ENCODE peak calls at places on chromosomes 1 and 21, in ten cellular contexts. One of them, this sample, is unnamed.

GRCh38 chr1:201631037-201631436 is 92.1 kb downstream of the NAV1 start:
- DNase-seq in effector memory CD4-positive, alpha-beta T cell: no peak
- DNase-seq in small intestine: no peak
- DNase-seq in heart left ventricle: no peak
- DNase-seq in adrenal gland: no peak
- DNase-seq in thyroid gland: no peak
- DNase-seq in foreskin fibroblast: no peak
- DNase-seq in cardiac fibroblast: no peak
- DNase-seq in mesendoderm: no peak
- DNase-seq in epithelial cell of esophagus: no peak
- DNase-seq in this sample: no peak

GRCh38 chr1:114755006-114755936 is 2.5 kb downstream of the CSDE1 start:
- DNase-seq in effector memory CD4-positive, alpha-beta T cell: no peak
- DNase-seq in small intestine: no peak
- DNase-seq in heart left ventricle: no peak
- DNase-seq in adrenal gland: no peak
- DNase-seq in thyroid gland: no peak
- DNase-seq in foreskin fibroblast: peak; percentile 21
- DNase-seq in cardiac fibroblast: no peak
- DNase-seq in mesendoderm: no peak
- DNase-seq in epithelial cell of esophagus: peak; percentile 8
- DNase-seq in this sample: no peak

GRCh38 chr1:3548156-3548893 is 63.0 kb downstream of the MEGF6 start:
- DNase-seq in effector memory CD4-positive, alpha-beta T cell: no peak
- DNase-seq in small intestine: no peak
- DNase-seq in heart left ventricle: no peak
- DNase-seq in adrenal gland: no peak
- DNase-seq in thyroid gland: no peak
- DNase-seq in foreskin fibroblast: peak; percentile 70
- DNase-seq in cardiac fibroblast: peak; percentile 63
- DNase-seq in mesendoderm: peak; percentile 36
- DNase-seq in epithelial cell of esophagus: no peak
- DNase-seq in this sample: no peak

GRCh38 chr1:228515200-228515834 is 28.1 kb downstream of the RNF187 start:
- DNase-seq in effector memory CD4-positive, alpha-beta T cell: peak; percentile 10
- DNase-seq in small intestine: no peak
- DNase-seq in heart left ventricle: no peak
- DNase-seq in adrenal gland: peak; percentile 50
- DNase-seq in thyroid gland: peak; percentile 23
- DNase-seq in foreskin fibroblast: peak; percentile 74
- DNase-seq in cardiac fibroblast: peak; percentile 70
- DNase-seq in mesendoderm: peak; percentile 60
- DNase-seq in epithelial cell of esophagus: peak; percentile 29
- DNase-seq in this sample: no peak

GRCh38 chr1:165726841-165727240 is 28.5 kb upstream of the ALDH9A1 start:
- DNase-seq in effector memory CD4-positive, alpha-beta T cell: no peak
- DNase-seq in small intestine: no peak
- DNase-seq in heart left ventricle: no peak
- DNase-seq in adrenal gland: no peak
- DNase-seq in thyroid gland: no peak
- DNase-seq in foreskin fibroblast: no peak
- DNase-seq in cardiac fibroblast: no peak
- DNase-seq in mesendoderm: no peak
- DNase-seq in epithelial cell of esophagus: no peak
- DNase-seq in this sample: no peak

GRCh38 chr1:176843352-176844297 is 320.9 kb downstream of the ASTN1 start:
- DNase-seq in effector memory CD4-positive, alpha-beta T cell: no peak
- DNase-seq in small intestine: no peak
- DNase-seq in heart left ventricle: no peak
- DNase-seq in adrenal gland: no peak
- DNase-seq in thyroid gland: peak; percentile 46
- DNase-seq in foreskin fibroblast: peak; percentile 80
- DNase-seq in cardiac fibroblast: peak; percentile 53
- DNase-seq in mesendoderm: peak; percentile 63
- DNase-seq in epithelial cell of esophagus: peak; percentile 58
- DNase-seq in this sample: peak; percentile 18

GRCh38 chr1:17742590-17742989 is 12.5 kb upstream of the ACTL8 start:
- DNase-seq in effector memory CD4-positive, alpha-beta T cell: no peak
- DNase-seq in small intestine: no peak
- DNase-seq in heart left ventricle: peak; percentile 54
- DNase-seq in adrenal gland: no peak
- DNase-seq in thyroid gland: peak; percentile 48
- DNase-seq in foreskin fibroblast: peak; percentile 41
- DNase-seq in cardiac fibroblast: peak; percentile 38
- DNase-seq in mesendoderm: no peak
- DNase-seq in epithelial cell of esophagus: no peak
- DNase-seq in this sample: no peak

GRCh38 chr21:40936151-40936550 is 89.2 kb upstream of the DSCAM start:
- DNase-seq in effector memory CD4-positive, alpha-beta T cell: no peak
- DNase-seq in small intestine: no peak
- DNase-seq in heart left ventricle: no peak
- DNase-seq in adrenal gland: no peak
- DNase-seq in thyroid gland: no peak
- DNase-seq in foreskin fibroblast: no peak
- DNase-seq in cardiac fibroblast: no peak
- DNase-seq in mesendoderm: no peak
- DNase-seq in epithelial cell of esophagus: peak; percentile 21
- DNase-seq in this sample: no peak

GRCh38 chr1:12172959-12173358 is 6.2 kb downstream of the TNFRSF1B start:
- DNase-seq in effector memory CD4-positive, alpha-beta T cell: no peak
- DNase-seq in small intestine: no peak
- DNase-seq in heart left ventricle: no peak
- DNase-seq in adrenal gland: no peak
- DNase-seq in thyroid gland: no peak
- DNase-seq in foreskin fibroblast: no peak
- DNase-seq in cardiac fibroblast: no peak
- DNase-seq in mesendoderm: no peak
- DNase-seq in epithelial cell of esophagus: no peak
- DNase-seq in this sample: no peak

GRCh38 chr1:227756172-227756959 is 21.1 kb downstream of the SNAP47 start:
- DNase-seq in effector memory CD4-positive, alpha-beta T cell: no peak
- DNase-seq in small intestine: no peak
- DNase-seq in heart left ventricle: peak; percentile 50
- DNase-seq in adrenal gland: peak; percentile 83
- DNase-seq in thyroid gland: no peak
- DNase-seq in foreskin fibroblast: no peak
- DNase-seq in cardiac fibroblast: no peak
- DNase-seq in mesendoderm: no peak
- DNase-seq in epithelial cell of esophagus: no peak
- DNase-seq in this sample: no peak

GRCh38 chr1:186605762-186606350 is 74.4 kb downstream of the PTGS2 start:
- DNase-seq in effector memory CD4-positive, alpha-beta T cell: no peak
- DNase-seq in small intestine: peak; percentile 40
- DNase-seq in heart left ventricle: no peak
- DNase-seq in adrenal gland: no peak
- DNase-seq in thyroid gland: peak; percentile 4
- DNase-seq in foreskin fibroblast: peak; percentile 80
- DNase-seq in cardiac fibroblast: peak; percentile 86
- DNase-seq in mesendoderm: peak; percentile 88
- DNase-seq in epithelial cell of esophagus: peak; percentile 77
- DNase-seq in this sample: no peak

GRCh38 chr1:91189096-91189495 is 167.3 kb upstream of the ZNF644 start:
- DNase-seq in effector memory CD4-positive, alpha-beta T cell: no peak
- DNase-seq in small intestine: no peak
- DNase-seq in heart left ventricle: no peak
- DNase-seq in adrenal gland: no peak
- DNase-seq in thyroid gland: peak; percentile 26
- DNase-seq in foreskin fibroblast: no peak
- DNase-seq in cardiac fibroblast: no peak
- DNase-seq in mesendoderm: no peak
- DNase-seq in epithelial cell of esophagus: peak; percentile 16
- DNase-seq in this sample: no peak

GRCh38 chr1:63321061-63321787 is 1.1 kb upstream of the FOXD3 start:
- DNase-seq in effector memory CD4-positive, alpha-beta T cell: no peak
- DNase-seq in small intestine: no peak
- DNase-seq in heart left ventricle: no peak
- DNase-seq in adrenal gland: no peak
- DNase-seq in thyroid gland: no peak
- DNase-seq in foreskin fibroblast: peak; percentile 19
- DNase-seq in cardiac fibroblast: no peak
- DNase-seq in mesendoderm: peak; percentile 54
- DNase-seq in epithelial cell of esophagus: no peak
- DNase-seq in this sample: no peak

GRCh38 chr1:162165528-162165927 is 96.0 kb downstream of the NOS1AP start:
- DNase-seq in effector memory CD4-positive, alpha-beta T cell: no peak
- DNase-seq in small intestine: no peak
- DNase-seq in heart left ventricle: no peak
- DNase-seq in adrenal gland: no peak
- DNase-seq in thyroid gland: no peak
- DNase-seq in foreskin fibroblast: no peak
- DNase-seq in cardiac fibroblast: no peak
- DNase-seq in mesendoderm: no peak
- DNase-seq in epithelial cell of esophagus: no peak
- DNase-seq in this sample: no peak

GRCh38 chr1:28173151-28173979 is 3.1 kb downstream of the PTAFR start:
- DNase-seq in effector memory CD4-positive, alpha-beta T cell: no peak
- DNase-seq in small intestine: no peak
- DNase-seq in heart left ventricle: no peak
- DNase-seq in adrenal gland: no peak
- DNase-seq in thyroid gland: peak; percentile 52
- DNase-seq in foreskin fibroblast: peak; percentile 16
- DNase-seq in cardiac fibroblast: peak; percentile 33
- DNase-seq in mesendoderm: peak; percentile 64
- DNase-seq in epithelial cell of esophagus: peak; percentile 25
- DNase-seq in this sample: no peak
- H3K4me3 ChIP-seq in effector memory CD4-positive, alpha-beta T cell: no peak overlapping the region
- H3K4me3 ChIP-seq in small intestine: no peak overlapping the region
- H3K4me3 ChIP-seq in heart left ventricle: peak overlapping the region; percentile 39
- H3K4me3 ChIP-seq in adrenal gland: no peak overlapping the region
- H3K4me3 ChIP-seq in thyroid gland: no peak overlapping the region
- H3K4me3 ChIP-seq in foreskin fibroblast: no peak overlapping the region
- H3K4me3 ChIP-seq in cardiac fibroblast: no peak overlapping the region
- H3K4me3 ChIP-seq in mesendoderm: no peak overlapping the region
- H3K4me3 ChIP-seq in epithelial cell of esophagus: no peak overlapping the region
- H3K4me3 ChIP-seq in this sample: no peak overlapping the region

GRCh38 chr1:75130312-75130677 is 3.9 kb upstream of the LHX8 start:
- DNase-seq in effector memory CD4-positive, alpha-beta T cell: no peak
- DNase-seq in small intestine: no peak
- DNase-seq in heart left ventricle: no peak
- DNase-seq in adrenal gland: no peak
- DNase-seq in thyroid gland: no peak
- DNase-seq in foreskin fibroblast: no peak
- DNase-seq in cardiac fibroblast: no peak
- DNase-seq in mesendoderm: peak; percentile 53
- DNase-seq in epithelial cell of esophagus: no peak
- DNase-seq in this sample: no peak
- H3K4me3 ChIP-seq in effector memory CD4-positive, alpha-beta T cell: no peak overlapping the region
- H3K4me3 ChIP-seq in small intestine: no peak overlapping the region
- H3K4me3 ChIP-seq in heart left ventricle: no peak overlapping the region
- H3K4me3 ChIP-seq in adrenal gland: no peak overlapping the region
- H3K4me3 ChIP-seq in thyroid gland: no peak overlapping the region
- H3K4me3 ChIP-seq in foreskin fibroblast: no peak overlapping the region
- H3K4me3 ChIP-seq in cardiac fibroblast: no peak overlapping the region
- H3K4me3 ChIP-seq in mesendoderm: no peak overlapping the region
- H3K4me3 ChIP-seq in epithelial cell of esophagus: no peak overlapping the region
- H3K4me3 ChIP-seq in this sample: no peak overlapping the region

DNA sequence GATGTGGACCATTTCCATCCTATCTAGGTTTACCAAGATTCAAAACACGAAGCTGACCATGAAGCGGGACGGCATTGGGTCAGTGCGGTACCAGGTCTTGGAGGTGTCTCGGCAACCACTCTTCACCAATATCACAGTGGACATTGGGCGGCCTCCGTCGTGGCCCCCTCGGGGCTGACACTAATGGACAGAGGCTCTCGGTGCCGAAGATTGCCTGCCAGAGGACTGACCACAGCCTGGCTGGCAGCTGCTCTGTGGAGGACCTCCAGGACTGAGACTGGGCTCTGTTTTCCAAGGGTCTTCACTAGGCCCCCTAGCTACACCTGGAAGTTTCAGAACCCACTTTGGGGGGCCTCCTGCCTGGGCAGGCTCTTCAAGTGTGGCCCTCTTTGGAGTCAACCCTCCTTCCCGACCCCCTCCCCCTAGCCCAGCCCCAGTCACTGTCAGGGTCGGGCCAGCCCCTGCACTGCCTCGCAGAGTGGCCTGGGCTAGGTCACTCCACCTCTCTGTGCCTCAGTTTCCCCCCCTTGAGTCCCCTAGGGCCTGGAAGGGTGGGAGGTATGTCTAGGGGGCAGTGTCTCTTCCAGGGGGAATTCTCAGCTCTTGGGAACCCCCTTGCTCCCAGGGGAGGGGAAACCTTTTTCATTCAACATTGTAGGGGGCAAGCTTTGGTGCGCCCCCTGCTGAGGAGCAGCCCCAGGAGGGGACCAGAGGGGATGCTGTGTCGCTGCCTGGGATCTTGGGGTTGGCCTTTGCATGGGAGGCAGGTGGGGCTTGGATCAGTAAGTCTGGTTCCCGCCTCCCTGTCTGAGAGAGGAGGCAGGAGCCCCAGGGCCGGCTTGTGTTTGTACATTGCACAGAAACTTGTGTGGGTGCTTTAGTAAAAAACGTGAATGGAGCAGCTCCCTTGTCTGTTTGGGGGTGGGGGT is 864 bp upstream of the CCDC24 start:
- DNase-seq in effector memory CD4-positive, alpha-beta T cell: no peak
- DNase-seq in small intestine: no peak
- DNase-seq in heart left ventricle: no peak
- DNase-seq in adrenal gland: no peak
- DNase-seq in thyroid gland: no peak
- DNase-seq in foreskin fibroblast: peak; percentile 34
- DNase-seq in cardiac fibroblast: no peak
- DNase-seq in mesendoderm: no peak
- DNase-seq in epithelial cell of esophagus: peak; percentile 29
- DNase-seq in this sample: no peak
- H3K4me3 ChIP-seq in effector memory CD4-positive, alpha-beta T cell: peak overlapping the region; percentile 75
- H3K4me3 ChIP-seq in small intestine: peak overlapping the region; percentile 49
- H3K4me3 ChIP-seq in heart left ventricle: peak overlapping the region; percentile 64
- H3K4me3 ChIP-seq in adrenal gland: no peak overlapping the region
- H3K4me3 ChIP-seq in thyroid gland: peak overlapping the region; percentile 53
- H3K4me3 ChIP-seq in foreskin fibroblast: peak overlapping the region; percentile 57
- H3K4me3 ChIP-seq in cardiac fibroblast: peak overlapping the region; percentile 64
- H3K4me3 ChIP-seq in mesendoderm: no peak overlapping the region
- H3K4me3 ChIP-seq in epithelial cell of esophagus: peak overlapping the region; percentile 62
- H3K4me3 ChIP-seq in this sample: peak overlapping the region; percentile 64

DNA sequence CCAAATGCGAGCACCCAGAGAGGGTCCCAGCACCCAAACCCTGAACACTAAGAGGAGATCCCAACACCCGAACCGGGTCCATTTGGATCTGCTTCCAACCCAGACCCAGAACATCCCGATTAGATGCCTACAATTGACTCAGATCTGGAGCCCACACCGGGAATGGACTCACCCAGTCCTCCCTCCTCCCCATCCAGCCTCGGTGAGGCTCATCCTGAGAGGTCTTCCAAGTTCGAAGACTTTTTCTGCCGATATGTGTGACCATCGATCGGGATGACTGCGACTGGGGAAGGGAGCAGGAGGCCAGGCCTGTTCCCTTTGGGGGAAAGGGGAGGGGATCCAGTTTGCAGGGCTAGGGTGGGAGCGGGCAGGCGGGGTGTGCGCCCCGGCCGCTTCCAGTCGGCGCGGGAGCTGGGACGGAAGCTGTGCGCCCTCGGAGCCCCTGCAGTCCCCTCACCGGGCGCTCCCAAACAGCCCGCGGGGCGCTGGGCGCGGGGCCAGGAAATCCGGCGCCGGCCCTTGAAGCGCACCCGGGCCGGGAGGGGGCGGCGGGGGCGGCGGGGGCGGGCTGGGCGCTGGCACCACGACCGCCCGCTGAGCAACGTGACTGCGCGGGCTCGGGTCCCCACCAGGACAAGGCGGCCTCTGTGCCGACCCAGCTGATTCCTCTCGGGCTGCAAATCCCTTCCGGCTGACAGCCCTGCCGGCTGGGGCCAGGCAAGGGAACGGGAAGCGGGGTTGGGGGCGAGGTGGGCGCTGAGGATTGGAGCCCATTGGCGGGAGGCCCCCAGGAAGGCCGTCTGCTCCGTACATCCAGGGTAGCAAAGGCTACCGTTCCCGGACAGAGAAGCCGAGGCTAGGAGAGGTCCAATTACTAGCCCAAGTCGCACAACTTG is 104.0 kb downstream of the EBNA1BP2 start:
- DNase-seq in effector memory CD4-positive, alpha-beta T cell: no peak
- DNase-seq in small intestine: no peak
- DNase-seq in heart left ventricle: no peak
- DNase-seq in adrenal gland: no peak
- DNase-seq in thyroid gland: peak; percentile 57
- DNase-seq in foreskin fibroblast: peak; percentile 27
- DNase-seq in cardiac fibroblast: no peak
- DNase-seq in mesendoderm: no peak
- DNase-seq in epithelial cell of esophagus: no peak
- DNase-seq in this sample: no peak
- H3K4me3 ChIP-seq in effector memory CD4-positive, alpha-beta T cell: peak overlapping the region; percentile 43
- H3K4me3 ChIP-seq in small intestine: peak overlapping the region; percentile 29
- H3K4me3 ChIP-seq in heart left ventricle: peak overlapping the region; percentile 54
- H3K4me3 ChIP-seq in adrenal gland: no peak overlapping the region
- H3K4me3 ChIP-seq in thyroid gland: peak overlapping the region; percentile 23
- H3K4me3 ChIP-seq in foreskin fibroblast: no peak overlapping the region
- H3K4me3 ChIP-seq in cardiac fibroblast: peak overlapping the region; percentile 34
- H3K4me3 ChIP-seq in mesendoderm: no peak overlapping the region
- H3K4me3 ChIP-seq in epithelial cell of esophagus: peak overlapping the region; percentile 28
- H3K4me3 ChIP-seq in this sample: peak overlapping the region; percentile 30